ENCODE peak calls at places on chromosomes 3 and 15, in six cellular contexts. M, S, T, I, W and Q are unnamed samples.
A peak's percentile ranks its signal among the peaks of the same experiment; 100 is the strongest.

GRCh38 chr15:29424118-29424517 is 154.5 kb upstream of the NSMCE3 start:
- DNase-seq in I (no peak), M (peak; percentile 34), S (no peak), T (no peak), W (no peak), Q (no peak)

GRCh38 chr3:24185738-24186384 is 240.8 kb downstream of the NR1D2 start:
- DNase-seq in S (peak; percentile 69), I (peak; percentile 42), W (no peak), T (peak; percentile 45), M (peak; percentile 88), Q (peak; percentile 39)

GRCh38 chr3:23312866-23313265 is 109.7 kb downstream of the UBE2E2 start:
- DNase-seq in T (no peak), W (no peak), I (no peak), M (no peak), S (no peak), Q (no peak)

GRCh38 chr3:196726788-196727675 is 12.6 kb upstream of the PAK2 start:
- DNase-seq in W (no peak), T (no peak), M (no peak), S (no peak), I (no peak), Q (peak; percentile 90)

GRCh38 chr3:109683746-109684145 is 346.4 kb upstream of the DPPA4 start:
- DNase-seq in S (no peak), W (no peak), M (no peak), I (no peak), T (no peak), Q (no peak)

GRCh38 chr3:117409701-117410459 is 700.3 kb downstream of the TUSC7 start:
- DNase-seq in M (no peak), T (no peak), W (no peak), S (no peak), I (no peak), Q (no peak)

GRCh38 chr3:71064976-71065763 is 518.4 kb downstream of the FOXP1 start:
- DNase-seq in W (peak; percentile 58), I (peak; percentile 74), S (no peak), M (peak; percentile 81), T (peak; percentile 83), Q (peak; percentile 67)

GRCh38 chr15:98823012-98823458 is 174.7 kb downstream of the IGF1R start:
- DNase-seq in W (no peak), I (no peak), M (no peak), T (no peak), S (no peak), Q (no peak)

GRCh38 chr15:79595995-79596622 is 164.0 kb downstream of the MINAR1 start:
- DNase-seq in S (peak; percentile 95), M (peak; percentile 96), W (no peak), I (no peak), T (peak; percentile 47), Q (peak; percentile 75)

GRCh38 chr3:57091874-57092273 is 31.4 kb downstream of the SPATA12 start:
- DNase-seq in I (no peak), W (no peak), S (no peak), T (no peak), M (no peak), Q (no peak)
- H3K27ac ChIP-seq in I (no peak overlapping the region), W (no peak overlapping the region), S (no peak overlapping the region), T (no peak overlapping the region), M (no peak overlapping the region), Q (no peak overlapping the region)

DNA sequence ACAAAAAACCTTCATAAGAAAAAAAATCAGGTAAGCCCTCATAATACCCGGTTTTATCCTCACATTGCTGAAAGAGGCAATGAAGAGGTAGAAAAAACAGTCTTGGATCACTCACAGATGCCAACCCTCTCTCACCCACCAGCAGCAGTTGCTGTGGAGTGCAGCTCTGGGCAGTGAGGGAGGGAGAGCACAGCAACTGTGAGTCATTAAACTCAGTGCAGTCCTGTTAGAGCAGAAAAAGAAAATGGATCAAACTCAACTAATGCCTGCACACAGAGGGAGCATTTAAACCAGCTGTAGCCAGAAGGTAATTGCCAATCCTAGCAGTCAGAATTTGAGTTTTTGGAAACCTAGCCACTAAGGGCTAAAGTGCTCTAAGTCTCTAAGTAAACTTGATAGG is 1050.6 kb upstream of the ALCAM start:
- DNase-seq in M (no peak), W (no peak), T (no peak), I (no peak), S (no peak), Q (no peak)
- H3K9me3 ChIP-seq in M (no peaks in the 10 kb centered on the region), W (no peaks in the 10 kb centered on the region), T (no peaks in the 10 kb centered on the region), I (no peaks in the 10 kb centered on the region), S (peaks cover 4% of the 10 kb centered on the region), Q (no peaks in the 10 kb centered on the region)

GRCh38 chr3:45612138-45612537 is 17.6 kb downstream of the LIMD1 start:
- DNase-seq in W (no peak), I (no peak), S (no peak), M (no peak), T (no peak), Q (no peak)
- H3K4me1 ChIP-seq in W (peaks cover 3% of the 10 kb centered on the region), I (peaks cover 4% of the 10 kb centered on the region), S (peaks cover 8% of the 10 kb centered on the region), M (peaks cover 6% of the 10 kb centered on the region), T (peaks cover 16% of the 10 kb centered on the region), Q (no peaks in the 10 kb centered on the region)

GRCh38 chr3:141365206-141365605 is 3.1 kb upstream of the ZBTB38 start:
- DNase-seq in W (no peak), S (no peak), T (no peak), M (no peak), I (no peak), Q (peak; percentile 72)

GRCh38 chr3:141362736-141363135 is 5.6 kb upstream of the ZBTB38 start:
- DNase-seq in T (no peak), W (no peak), I (no peak), S (no peak), M (no peak), Q (no peak)

GRCh38 chr3:141366285-141367037 is 1.8 kb upstream of the ZBTB38 start:
- DNase-seq in W (no peak), M (peak; percentile 54), T (no peak), S (peak; percentile 33), I (peak; percentile 42), Q (peak; percentile 40)

GRCh38 chr3:141355242-141355641 is 13.1 kb upstream of the ZBTB38 start:
- DNase-seq in I (no peak), W (no peak), M (no peak), S (no peak), T (no peak), Q (no peak)

GRCh38 chr3:141360888-141361598 is 7.3 kb upstream of the ZBTB38 start:
- DNase-seq in I (no peak), M (peak; percentile 45), S (peak; percentile 59), W (peak; percentile 20), T (no peak), Q (peak; percentile 75)
- H3K27ac ChIP-seq in I (peak overlapping the region; percentile 10), M (peak overlapping the region; percentile 37), S (no peak overlapping the region), W (no peak overlapping the region), T (no peak overlapping the region), Q (peak overlapping the region; percentile 24)

GRCh38 chr3:75737831-75738493 is 47.4 kb downstream of the ZNF717 start:
- DNase-seq in S (no peak), W (no peak), T (no peak), I (no peak), M (no peak), Q (no peak)
- H3K9me3 ChIP-seq in S (peaks cover 16% of the 10 kb centered on the region), W (peaks cover 26% of the 10 kb centered on the region), T (peaks cover 17% of the 10 kb centered on the region), I (peaks cover 78% of the 10 kb centered on the region), M (peaks cover 5% of the 10 kb centered on the region), Q (peaks cover 6% of the 10 kb centered on the region)